ENCODE peak calls at places on chromosomes 12 and 14, in nine cellular contexts. J is HepG2; P is HCT116; R is GM13976; K is endothelial cell; S is gastrocnemius medialis; B is IMR-90; F is CD4-positive, alpha-beta T cell; C is BJ. D is an unnamed sample.

GRCh38 chr14:77641207-77641533 is 24.7 kb upstream of the SPTLC2 start:
- DNase-seq in C (no peak), B (no peak), S (no peak), F (no peak), K (no peak), P (no peak), J (no peak), R (no peak), D (no peak)

GRCh38 chr12:34526946-34527345 is 504.6 kb downstream of the ALG10 start:
- DNase-seq in S (no peak), B (no peak), R (no peak), C (no peak), P (no peak), J (no peak), K (no peak), F (no peak), D (no peak)

GRCh38 chr14:22900088-22900799 is 17.2 kb downstream of the REM2 start:
- DNase-seq in F (peak; percentile 28), C (no peak), P (peak; percentile 70), B (peak; percentile 78), J (peak; percentile 83), R (peak; percentile 74), S (no peak), K (peak; percentile 36), D (peak; percentile 66)

GRCh38 chr12:6452908-6453630 is 1.2 kb downstream of the TAPBPL start:
- DNase-seq in B (no peak), R (no peak), C (no peak), S (no peak), J (no peak), F (no peak), P (no peak), K (no peak), D (peak; percentile 58)

GRCh38 chr12:79420146-79420618 is 270.6 kb downstream of the PAWR start:
- DNase-seq in P (peak; percentile 45), J (peak; percentile 73), B (peak; percentile 95), R (no peak), F (no peak), K (no peak), C (peak; percentile 84), S (no peak), D (no peak)

GRCh38 chr12:28951941-28952340 is 197.1 kb upstream of the FAR2 start:
- DNase-seq in R (no peak), J (no peak), P (no peak), S (no peak), F (no peak), K (no peak), C (no peak), B (no peak), D (no peak)

GRCh38 chr12:82363990-82364389 is 5.7 kb downstream of the METTL25 start:
- DNase-seq in P (no peak), F (no peak), K (no peak), J (no peak), S (no peak), R (no peak), B (no peak), C (no peak), D (no peak)

GRCh38 chr14:47389520-47389919 is 285.9 kb downstream of the MDGA2 start:
- DNase-seq in K (no peak), S (no peak), J (no peak), C (no peak), F (no peak), B (no peak), P (no peak), R (no peak), D (no peak)

GRCh38 chr12:121669525-121669908 is at the start of gene MORN3:
- DNase-seq in J (no peak), F (no peak), C (no peak), S (no peak), B (no peak), R (no peak), P (no peak), K (no peak), D (no peak)

GRCh38 chr14:104437703-104438102 is 141.9 kb upstream of the C14orf180 start:
- DNase-seq in P (no peak), C (no peak), B (no peak), R (no peak), F (no peak), K (no peak), S (no peak), J (no peak), D (no peak)

GRCh38 chr14:68627868-68628604 is 164.8 kb downstream of the ZFP36L1 start:
- DNase-seq in C (no peak), K (peak; percentile 32), B (no peak), R (peak; percentile 76), S (no peak), P (peak; percentile 29), J (no peak), F (peak; percentile 31), D (peak; percentile 61)

GRCh38 chr12:122374707-122375106 is 47.8 kb downstream of the CLIP1 start:
- DNase-seq in B (no peak), S (peak; percentile 79), F (no peak), K (no peak), R (no peak), C (no peak), P (no peak), J (no peak), D (no peak)

GRCh38 chr12:129520736-129521135 is 383.1 kb downstream of the TMEM132D start:
- DNase-seq in C (no peak), P (no peak), F (no peak), K (no peak), R (no peak), B (no peak), J (no peak), S (no peak), D (no peak)

GRCh38 chr12:92908108-92908507 is 21.0 kb downstream of the EEA1 start:
- DNase-seq in R (no peak), K (no peak), C (no peak), B (no peak), S (no peak), P (no peak), F (no peak), J (no peak), D (peak; percentile 62)

GRCh38 chr14:64717870-64718269 is 13.6 kb downstream of the PLEKHG3 start:
- DNase-seq in S (no peak), R (no peak), J (no peak), B (peak; percentile 20), K (no peak), F (no peak), C (no peak), P (no peak), D (no peak)

GRCh38 chr14:90756755-90757345 is 59.4 kb downstream of the TTC7B start:
- DNase-seq in F (no peak), J (no peak), S (peak; percentile 50), K (no peak), B (no peak), R (no peak), C (no peak), P (no peak), D (peak; percentile 24)
- TF ChIP-seq CTCF in F (no peak), J (peak; percentile 30), S (peak; percentile 38), K (no peak), B (no peak), R (no peak), C (no peak), P (no peak), D (no peak)

GRCh38 chr12:58291106-58291505 is 349.7 kb downstream of the ATP23 start:
- DNase-seq in F (no peak), K (no peak), J (peak; percentile 34), P (no peak), R (peak; percentile 20), S (no peak), C (no peak), B (no peak), D (no peak)

GRCh38 chr12:58286353-58286752 is 345.0 kb downstream of the ATP23 start:
- DNase-seq in B (no peak), J (no peak), P (no peak), F (no peak), C (no peak), S (no peak), K (no peak), R (no peak), D (no peak)

GRCh38 chr12:58285551-58285950 is 344.2 kb downstream of the ATP23 start:
- DNase-seq in R (no peak), J (no peak), K (no peak), C (no peak), F (no peak), P (no peak), B (no peak), S (no peak), D (no peak)

GRCh38 chr12:58283553-58283952 is 342.2 kb downstream of the ATP23 start:
- DNase-seq in S (no peak), J (no peak), P (no peak), B (no peak), K (no peak), R (no peak), F (no peak), C (no peak), D (no peak)

GRCh38 chr12:58288191-58288590 is 346.8 kb downstream of the ATP23 start:
- DNase-seq in F (no peak), B (peak; percentile 67), J (no peak), S (no peak), K (no peak), R (no peak), P (no peak), C (peak; percentile 39), D (no peak)
- TF ChIP-seq CTCF in F (no peak), B (no peak), J (no peak), S (no peak), K (no peak), R (no peak), P (no peak), C (no peak), D (no peak)

DNA sequence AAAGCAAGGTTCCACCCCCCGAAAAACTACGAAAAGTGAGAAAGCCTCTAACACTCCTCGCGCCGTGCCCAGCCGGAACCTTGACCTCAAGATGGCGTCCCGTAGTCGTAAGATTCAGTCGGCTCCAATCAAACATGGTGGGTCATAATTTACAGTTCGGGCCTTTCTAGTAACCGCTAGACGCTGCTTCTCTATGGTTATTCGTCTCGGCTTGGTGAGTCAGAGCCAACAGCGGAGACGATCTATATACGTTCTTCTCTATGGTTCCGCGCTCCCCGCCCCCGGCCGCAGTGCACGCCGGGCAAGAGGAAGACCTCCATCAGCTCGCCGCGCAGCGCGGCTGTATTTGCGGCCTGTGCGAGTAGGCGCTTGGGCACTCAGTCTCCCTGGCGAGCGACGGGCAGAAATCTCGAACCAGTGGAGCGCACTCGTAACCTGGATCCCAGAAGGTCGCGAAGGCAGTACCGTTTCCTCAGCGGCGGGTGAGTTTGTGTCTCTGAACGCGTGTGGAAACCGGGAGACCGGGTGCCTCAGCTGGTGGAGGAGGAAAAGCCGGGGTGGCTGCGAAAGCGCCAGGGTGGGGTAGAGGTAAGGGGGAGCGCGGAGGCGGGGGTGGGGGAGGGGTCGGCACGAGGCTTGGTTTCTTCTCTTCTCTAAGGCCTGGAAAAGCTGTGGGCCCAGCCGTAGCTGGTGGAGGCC is at the start of gene RBM25:
- DNase-seq in K (peak; percentile 93), F (peak; percentile 92), B (peak; percentile 99), P (peak; percentile 99), C (peak; percentile 95), J (peak; percentile 98), R (peak; percentile 97), S (peak; percentile 96), D (peak; percentile 98)
- TF ChIP-seq CTCF in K (no peak), F (no peak), B (no peak), P (no peak), C (no peak), J (peak; percentile 47), R (peak; percentile 25), S (no peak), D (no peak)

DNA sequence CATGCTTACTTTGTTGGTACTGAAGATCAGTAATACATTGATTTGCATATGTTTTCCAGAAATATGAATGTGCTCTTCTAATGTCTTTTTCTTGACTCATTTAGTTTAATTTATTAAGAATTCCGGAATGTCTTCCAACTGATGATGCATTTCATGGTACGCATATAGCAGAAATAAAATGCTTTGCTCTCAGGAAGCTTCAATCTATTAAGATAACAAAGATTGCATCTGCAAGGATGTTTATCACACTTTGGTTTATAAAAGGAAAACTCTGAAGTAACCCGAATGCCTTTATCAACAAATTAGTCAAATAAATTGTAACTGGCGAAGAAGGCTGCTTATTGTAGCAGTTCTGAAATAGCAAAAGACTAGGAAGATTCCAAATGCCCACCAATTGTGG is 166.4 kb upstream of the LMNTD1 start:
- DNase-seq in C (no peak), J (no peak), S (no peak), K (no peak), R (no peak), P (no peak), B (peak; percentile 75), F (no peak), D (no peak)
- TF ChIP-seq CTCF in C (no peak), J (no peak), S (no peak), K (no peak), R (no peak), P (no peak), B (no peak), F (no peak), D (no peak)